ENCODE peak calls at places on chromosomes 1 and 21, in four cellular contexts. C is RWPE1, M is suprapubic skin, V is ovary. P is an unnamed sample.

GRCh38 chr21:42574234-42575027 is 60.8 kb downstream of the SLC37A1 start:
- DNase-seq in C (peak; percentile 5), M (peak; percentile 36), V (no peak), P (no peak)

GRCh38 chr1:229825042-229825441 is 199.0 kb downstream of the URB2 start:
- DNase-seq in C (no peak), M (no peak), V (no peak), P (no peak)

GRCh38 chr1:155191904-155192303 is 15.8 kb downstream of the THBS3 start:
- DNase-seq in C (no peak), M (peak; percentile 71), V (no peak), P (no peak)

GRCh38 chr1:9603307-9603706 is 14.6 kb downstream of the TMEM201 start:
- DNase-seq in C (no peak), M (no peak), V (no peak), P (no peak)

GRCh38 chr1:217526636-217527035 is 104.3 kb downstream of the GPATCH2 start:
- DNase-seq in C (no peak), M (no peak), V (no peak), P (no peak)

GRCh38 chr1:29827801-29828525 is 591.6 kb downstream of the PTPRU start:
- DNase-seq in C (no peak), M (no peak), V (no peak), P (no peak)

GRCh38 chr1:7470904-7471638 is 300.0 kb upstream of the VAMP3 start:
- DNase-seq in C (peak; percentile 98), M (peak; percentile 80), V (peak; percentile 81), P (peak; percentile 92)

GRCh38 chr1:237249120-237249519 is 207.1 kb downstream of the RYR2 start:
- DNase-seq in C (no peak), M (no peak), V (no peak), P (no peak)

GRCh38 chr1:236280438-236281285 is 1.1 kb downstream of the ERO1B start:
- DNase-seq in C (no peak), M (no peak), V (no peak), P (no peak)

GRCh38 chr1:180956028-180956640 is 43.4 kb downstream of the KIAA1614 start:
- DNase-seq in C (no peak), M (peak; percentile 57), V (no peak), P (no peak)

GRCh38 chr1:41381691-41382530 is 20.7 kb downstream of the FOXO6 start:
- DNase-seq in C (peak; percentile 54), M (no peak), V (peak; percentile 72), P (no peak)

GRCh38 chr1:59361766-59362165 is 64.9 kb downstream of the FGGY start:
- DNase-seq in C (no peak), M (no peak), V (no peak), P (no peak)

GRCh38 chr1:107250169-107250568 is 109.3 kb downstream of the NTNG1 start:
- DNase-seq in C (peak; percentile 8), M (no peak), V (no peak), P (peak; percentile 16)

GRCh38 chr1:90613371-90613770 is 103.7 kb downstream of the BARHL2 start:
- DNase-seq in C (no peak), M (no peak), V (no peak), P (no peak)

GRCh38 chr1:16677552-16678423 is 11.0 kb upstream of the RNU1-3 start:
- DNase-seq in C (peak; percentile 53), M (no peak), V (no peak), P (peak; percentile 29)

GRCh38 chr1:59046730-59047157 is 250.2 kb upstream of the FGGY start:
- DNase-seq in C (no peak), M (no peak), V (no peak), P (no peak)

GRCh38 chr1:201754353-201754752 is 74.6 kb upstream of the IPO9 start:
- DNase-seq in C (no peak), M (no peak), V (no peak), P (no peak)

GRCh38 chr1:23751050-23751814 is 8.0 kb downstream of the ELOA start:
- DNase-seq in C (peak; percentile 26), M (no peak), V (no peak), P (no peak)

GRCh38 chr1:62800825-62801306 is 16.9 kb downstream of the ATG4C start:
- DNase-seq in C (no peak), M (no peak), V (no peak), P (no peak)

GRCh38 chr1:194043984-194044755 is 857.8 kb upstream of the B3GALT2 start:
- DNase-seq in C (no peak), M (no peak), V (no peak), P (no peak)

GRCh38 chr21:27838585-27838984 is 871.7 kb upstream of the ADAMTS5 start:
- DNase-seq in C (no peak), M (no peak), V (no peak), P (no peak)

GRCh38 chr1:11535761-11536572 is 57.0 kb downstream of the DISP3 start:
- DNase-seq in C (peak; percentile 27), M (no peak), V (no peak), P (no peak)

GRCh38 chr1:162363823-162364222 is 12.8 kb downstream of the SPATA46 start:
- DNase-seq in C (no peak), M (no peak), V (no peak), P (no peak)

GRCh38 chr1:211118407-211119102 is 15.4 kb downstream of the KCNH1 start:
- DNase-seq in C (no peak), M (no peak), V (no peak), P (no peak)

GRCh38 chr21:16323586-16323985 is 593.8 kb downstream of the USP25 start:
- DNase-seq in C (no peak), M (no peak), V (no peak), P (no peak)

GRCh38 chr1:21914468-21914867 is 22.6 kb downstream of the HSPG2 start:
- DNase-seq in C (no peak), M (no peak), V (no peak), P (no peak)
- H3K27ac ChIP-seq in C (peak overlapping the region; percentile 18), M (peak overlapping the region; percentile 88), V (no peak overlapping the region), P (no peak overlapping the region)

GRCh38 chr1:225506727-225507126 is 78.9 kb upstream of the LBR start:
- DNase-seq in C (no peak), M (no peak), V (no peak), P (no peak)
- H3K27ac ChIP-seq in C (no peak overlapping the region), M (peak overlapping the region; percentile 26), V (no peak overlapping the region), P (no peak overlapping the region)

GRCh38 chr1:31571340-31572295 is 4.7 kb upstream of the TINAGL1 start:
- DNase-seq in C (no peak), M (no peak), V (no peak), P (no peak)
- H3K27ac ChIP-seq in C (peak overlapping the region; percentile 92), M (no peak overlapping the region), V (no peak overlapping the region), P (no peak overlapping the region)

GRCh38 chr1:189125694-189126093 is 1352.0 kb downstream of the BRINP3 start:
- DNase-seq in C (no peak), M (no peak), V (no peak), P (no peak)
- H3K27ac ChIP-seq in C (no peak overlapping the region), M (no peak overlapping the region), V (no peak overlapping the region), P (no peak overlapping the region)

GRCh38 chr1:32231843-32232432 is 9.7 kb downstream of the EIF3I start:
- DNase-seq in C (no peak), M (no peak), V (no peak), P (no peak)
- H3K27ac ChIP-seq in C (peak overlapping the region; percentile 65), M (no peak overlapping the region), V (no peak overlapping the region), P (no peak overlapping the region)

P was measured in epithelial cell of prostate.